ENCODE peak calls at places on chromosomes 12 and 14, in six cellular contexts. A, T, L, S, E and K are unnamed samples.
A peak's percentile ranks its signal among the peaks of the same experiment; 100 is the strongest.

GRCh38 chr14:23056956-23057756 is at the start of gene CDH24:
- DNase-seq in A (peak; percentile 76), T (peak; percentile 61), L (peak; percentile 75), S (peak; percentile 70), E (peak; percentile 58), K (peak; percentile 34)

GRCh38 chr12:54661048-54661447 is 12.9 kb upstream of the DCD start:
- DNase-seq in A (no peak), T (no peak), L (no peak), S (no peak), E (no peak), K (no peak)

GRCh38 chr12:64739778-64740177 is 19.4 kb downstream of the GNS start:
- DNase-seq in A (no peak), T (no peak), L (no peak), S (no peak), E (peak; percentile 33), K (no peak)

GRCh38 chr12:156945-157344 is 57.0 kb downstream of the SLC6A12 start:
- DNase-seq in A (no peak), T (no peak), L (no peak), S (no peak), E (no peak), K (no peak)

GRCh38 chr14:24777678-24778077 is 143.7 kb upstream of the GZMB start:
- DNase-seq in A (no peak), T (no peak), L (no peak), S (no peak), E (no peak), K (no peak)

GRCh38 chr14:99734406-99735051 is 50.4 kb downstream of the CYP46A1 start:
- DNase-seq in A (peak; percentile 26), T (no peak), L (peak; percentile 14), S (peak; percentile 42), E (no peak), K (no peak)

GRCh38 chr12:26878661-26879119 is 45.7 kb upstream of the ITPR2 start:
- DNase-seq in A (peak; percentile 87), T (peak; percentile 77), L (peak; percentile 87), S (peak; percentile 94), E (no peak), K (peak; percentile 11)

GRCh38 chr14:100571837-100572236 is 15.4 kb downstream of the BEGAIN start:
- DNase-seq in A (no peak), T (no peak), L (no peak), S (no peak), E (no peak), K (no peak)

GRCh38 chr12:66629138-66629880 is 49.6 kb downstream of the GRIP1 start:
- DNase-seq in A (no peak), T (no peak), L (no peak), S (no peak), E (no peak), K (no peak)

GRCh38 chr14:22159968-22160367 is 429.1 kb downstream of the DAD1 start:
- DNase-seq in A (no peak), T (peak; percentile 27), L (no peak), S (no peak), E (no peak), K (no peak)

GRCh38 chr12:107109726-107110518 is 16.6 kb upstream of the CRY1 start:
- DNase-seq in A (peak; percentile 31), T (no peak), L (no peak), S (no peak), E (no peak), K (peak; percentile 32)

GRCh38 chr12:107108995-107109508 is 15.7 kb upstream of the CRY1 start:
- DNase-seq in A (no peak), T (no peak), L (no peak), S (no peak), E (no peak), K (no peak)

GRCh38 chr12:107105410-107105703 is 12.0 kb upstream of the CRY1 start:
- DNase-seq in A (no peak), T (no peak), L (no peak), S (no peak), E (no peak), K (no peak)

GRCh38 chr12:107106241-107107025 is 13.1 kb upstream of the CRY1 start:
- DNase-seq in A (no peak), T (no peak), L (no peak), S (no peak), E (no peak), K (no peak)

GRCh38 chr12:107107381-107107780 is 14.0 kb upstream of the CRY1 start:
- DNase-seq in A (no peak), T (no peak), L (no peak), S (no peak), E (no peak), K (no peak)
- TF ChIP-seq CTCF in A (no peak), T (no peak), L (no peak), S (no peak), E (no peak), K (no peak)

GRCh38 chr12:6285532-6286306 is 24.8 kb upstream of the PLEKHG6 start:
- DNase-seq in A (no peak), T (peak; percentile 1), L (no peak), S (no peak), E (no peak), K (no peak)
- H3K27ac ChIP-seq in A (no peak overlapping the region), T (no peak overlapping the region), L (no peak overlapping the region), S (no peak overlapping the region), E (peak overlapping the region; percentile 64), K (peak overlapping the region; percentile 63)

GRCh38 chr14:95466506-95466905 is 49.9 kb downstream of the SYNE3 start:
- DNase-seq in A (peak; percentile 16), T (no peak), L (no peak), S (no peak), E (no peak), K (no peak)
- H3K4me1 ChIP-seq in A (peaks cover 30% of the 10 kb centered on the region), T (peaks cover 44% of the 10 kb centered on the region), L (peaks cover 74% of the 10 kb centered on the region), S (no peaks in the 10 kb centered on the region), E (peaks cover 13% of the 10 kb centered on the region), K (peaks cover 1% of the 10 kb centered on the region)

GRCh38 chr12:31363416-31363809 is 37.5 kb upstream of the SINHCAF start:
- DNase-seq in A (no peak), T (peak; percentile 56), L (no peak), S (no peak), E (no peak), K (no peak)

GRCh38 chr12:31361730-31362114 is 35.8 kb upstream of the SINHCAF start:
- DNase-seq in A (no peak), T (no peak), L (no peak), S (no peak), E (no peak), K (no peak)

GRCh38 chr12:31362759-31363415 is 36.9 kb upstream of the SINHCAF start:
- DNase-seq in A (peak; percentile 33), T (peak; percentile 90), L (no peak), S (no peak), E (peak; percentile 15), K (no peak)

GRCh38 chr12:31363826-31364225 is 37.9 kb upstream of the SINHCAF start:
- DNase-seq in A (no peak), T (no peak), L (no peak), S (no peak), E (no peak), K (no peak)

DNA sequence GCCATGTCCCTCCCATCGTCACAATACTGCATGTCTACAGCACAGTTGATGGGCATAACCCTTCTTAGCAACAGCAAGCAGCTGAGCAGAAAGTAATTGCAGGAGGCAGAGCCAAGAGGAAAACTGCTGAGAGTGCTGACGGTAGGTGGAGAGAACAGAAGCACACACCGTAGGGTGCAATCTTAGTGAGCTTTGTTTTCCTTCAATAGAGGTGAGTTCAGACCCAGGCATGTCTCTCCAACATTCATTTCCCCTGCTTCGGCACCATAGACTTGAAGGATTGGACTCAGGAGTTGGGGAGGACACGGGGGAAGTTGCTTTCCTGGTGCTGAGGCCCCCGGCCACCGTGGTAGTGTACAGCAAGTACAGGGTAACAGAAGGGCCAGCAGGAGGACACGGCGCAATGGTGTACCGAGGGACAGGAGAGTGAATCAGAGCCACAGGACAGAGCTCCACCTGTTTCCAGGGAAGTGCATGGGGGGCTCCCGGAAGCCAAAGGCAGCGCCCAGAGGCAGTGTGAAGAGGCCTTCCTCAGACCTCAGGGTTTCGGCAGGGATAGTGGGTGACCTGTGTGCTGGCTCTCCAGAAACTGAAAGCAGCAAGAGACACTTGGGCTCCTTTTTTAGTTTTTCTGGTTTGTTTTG is 36.3 kb upstream of the SINHCAF start:
- DNase-seq in A (no peak), T (peak; percentile 75), L (no peak), S (no peak), E (no peak), K (no peak)
- TF ChIP-seq CTCF in A (no peak), T (peak; percentile 6), L (no peak), S (no peak), E (no peak), K (no peak)